ENCODE peak calls at places on chromosomes 16 and 17, in seven cellular contexts. Y, M, F, Z, T, X and A are unnamed samples.
A peak's percentile ranks its signal among the peaks of the same experiment; 100 is the strongest.

GRCh38 chr16:59148312-59148711 is 414.2 kb upstream of the GOT2 start:
- DNase-seq in Y (no peak), T (no peak), X (no peak), F (no peak), Z (no peak), M (no peak), A (no peak)

GRCh38 chr17:30187528-30187927 is 48.0 kb downstream of the SLC6A4 start:
- DNase-seq in T (no peak), X (no peak), F (no peak), Y (no peak), Z (no peak), M (no peak), A (no peak)

GRCh38 chr17:27244481-27245223 is 49.3 kb upstream of the WSB1 start:
- DNase-seq in Z (peak; percentile 85), Y (no peak), F (peak; percentile 82), T (peak; percentile 96), M (no peak), X (peak; percentile 69), A (peak; percentile 60)

GRCh38 chr17:56798916-56799315 is 34.8 kb downstream of the C17orf67 start:
- DNase-seq in Y (peak; percentile 61), T (no peak), M (peak; percentile 51), X (no peak), Z (no peak), F (no peak), A (no peak)

GRCh38 chr17:45218895-45219661 is 2.6 kb upstream of the FMNL1 start:
- DNase-seq in X (peak; percentile 60), Z (peak; percentile 88), T (peak; percentile 77), Y (peak; percentile 86), M (peak; percentile 93), F (peak; percentile 82), A (peak; percentile 64)

GRCh38 chr17:17781591-17782424 is 55.0 kb downstream of the SREBF1 start:
- DNase-seq in Z (peak; percentile 83), T (peak; percentile 52), M (peak; percentile 75), X (peak; percentile 76), Y (peak; percentile 95), F (peak; percentile 79), A (peak; percentile 50)

GRCh38 chr16:14487579-14487978 is 142.5 kb downstream of the PARN start:
- DNase-seq in F (no peak), Z (no peak), Y (no peak), T (no peak), M (peak; percentile 36), X (no peak), A (no peak)

GRCh38 chr17:61352771-61353170 is 46.9 kb upstream of the TBX2 start:
- DNase-seq in Y (no peak), T (no peak), X (no peak), F (no peak), M (no peak), Z (no peak), A (no peak)

GRCh38 chr17:12859520-12859919 is 70.2 kb downstream of the ARHGAP44 start:
- DNase-seq in M (no peak), Z (no peak), Y (no peak), T (peak; percentile 13), F (no peak), X (no peak), A (peak; percentile 39)

GRCh38 chr16:77289331-77289809 is 90.2 kb downstream of the SYCE1L start:
- DNase-seq in T (peak; percentile 73), M (no peak), Y (peak; percentile 47), F (no peak), Z (no peak), X (no peak), A (peak; percentile 8)

GRCh38 chr17:28365487-28365886 is 488 bp upstream of the SEBOX start:
- DNase-seq in Z (peak; percentile 41), M (no peak), T (no peak), X (no peak), F (no peak), Y (no peak), A (no peak)

GRCh38 chr17:5881849-5882248 is 188.3 kb upstream of the WSCD1 start:
- DNase-seq in X (no peak), Y (no peak), T (no peak), F (no peak), M (no peak), Z (no peak), A (no peak)

GRCh38 chr17:70629902-70630301 is 460.6 kb downstream of the KCNJ2 start:
- DNase-seq in Y (no peak), Z (no peak), X (no peak), T (peak; percentile 13), F (no peak), M (no peak), A (peak; percentile 5)

GRCh38 chr16:88382491-88383400 is at the start of gene ZNF469:
- DNase-seq in X (no peak), M (peak; percentile 42), F (peak; percentile 28), T (peak; percentile 57), Z (peak; percentile 64), Y (peak; percentile 69), A (peak; percentile 43)
- H3K4me3 ChIP-seq in X (peak within 1 kb of the TSS; percentile 34), M (peak within 1 kb of the TSS; percentile 34), F (peak within 1 kb of the TSS; percentile 50), T (peak within 1 kb of the TSS; percentile 69), Z (peak within 1 kb of the TSS; percentile 19), Y (peak within 1 kb of the TSS; percentile 21), A (peak within 1 kb of the TSS; percentile 46)

DNA sequence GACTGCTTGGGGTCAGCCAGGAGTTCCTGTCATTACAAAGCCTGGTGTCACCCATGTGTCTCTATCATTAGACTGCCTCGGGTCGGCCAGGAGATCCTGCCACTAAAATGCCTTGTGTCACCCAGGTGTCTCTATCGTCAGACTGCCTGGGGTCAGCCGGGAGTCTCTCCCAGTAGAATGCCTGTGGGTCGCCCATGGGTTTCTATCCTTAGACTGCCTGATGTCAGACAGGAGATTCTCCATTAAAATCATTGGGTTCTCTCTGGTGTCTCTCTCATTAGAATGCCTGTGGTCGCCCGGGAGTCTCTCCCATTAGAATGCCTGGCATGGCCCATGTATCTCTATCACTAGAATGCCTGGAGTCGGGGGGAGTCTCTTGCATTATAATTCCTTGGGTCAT is 2231.0 kb downstream of the TP53TG3F start:
- DNase-seq in Y (no peak), F (no peak), M (no peak), T (no peak), Z (no peak), X (no peak), A (no peak)
- H3K9me3 ChIP-seq in Y (no peaks in the 10 kb centered on the region), F (no peaks in the 10 kb centered on the region), M (no peaks in the 10 kb centered on the region), T (peaks cover 10% of the 10 kb centered on the region), Z (peaks cover 15% of the 10 kb centered on the region), X (no peaks in the 10 kb centered on the region), A (no peaks in the 10 kb centered on the region)

GRCh38 chr17:81118308-81119221 is 46.7 kb upstream of the PVALEF start:
- DNase-seq in Y (no peak), Z (no peak), X (no peak), M (no peak), T (no peak), F (no peak), A (no peak)
- H3K4me3 ChIP-seq in Y (no peak overlapping the region), Z (no peak overlapping the region), X (no peak overlapping the region), M (no peak overlapping the region), T (no peak overlapping the region), F (no peak overlapping the region), A (peak overlapping the region; percentile 36)

GRCh38 chr17:21297597-21297996 is 13.1 kb downstream of the MAP2K3 start:
- DNase-seq in M (no peak), T (no peak), X (no peak), Z (peak; percentile 67), Y (no peak), F (no peak), A (no peak)
- H3K9me3 ChIP-seq in M (peaks cover 5% of the 10 kb centered on the region), T (peaks cover 3% of the 10 kb centered on the region), X (no peaks in the 10 kb centered on the region), Z (no peaks in the 10 kb centered on the region), Y (no peaks in the 10 kb centered on the region), F (no peaks in the 10 kb centered on the region), A (no peaks in the 10 kb centered on the region)

GRCh38 chr16:53091508-53092211 is 36.9 kb downstream of the CHD9 start:
- DNase-seq in X (peak; percentile 51), Y (peak; percentile 23), Z (no peak), M (peak; percentile 11), F (peak; percentile 82), T (peak; percentile 92), A (peak; percentile 93)
- H3K4me3 ChIP-seq in X (peak overlapping the region; percentile 9), Y (no peak overlapping the region), Z (no peak overlapping the region), M (no peak overlapping the region), F (no peak overlapping the region), T (no peak overlapping the region), A (no peak overlapping the region)

GRCh38 chr17:83146347-83146746 is 66.9 kb downstream of the METRNL start:
- DNase-seq in X (no peak), F (no peak), T (no peak), Y (no peak), M (no peak), Z (no peak), A (no peak)

GRCh38 chr17:83143817-83144231 is 64.4 kb downstream of the METRNL start:
- DNase-seq in F (no peak), X (no peak), Y (no peak), M (no peak), Z (no peak), T (no peak), A (no peak)

GRCh38 chr17:83145831-83146230 is 66.4 kb downstream of the METRNL start:
- DNase-seq in Y (no peak), M (no peak), F (no peak), Z (no peak), T (no peak), X (no peak), A (no peak)

GRCh38 chr17:83144421-83145357 is 65.3 kb downstream of the METRNL start:
- DNase-seq in M (no peak), Y (no peak), Z (no peak), X (no peak), F (peak; percentile 78), T (peak; percentile 5), A (peak; percentile 68)

GRCh38 chr17:83145358-83145738 is 65.9 kb downstream of the METRNL start:
- DNase-seq in T (no peak), M (no peak), Y (no peak), F (no peak), Z (no peak), X (no peak), A (no peak)
- H3K9me3 ChIP-seq in T (peaks cover 14% of the 10 kb centered on the region), M (no peaks in the 10 kb centered on the region), Y (no peaks in the 10 kb centered on the region), F (no peaks in the 10 kb centered on the region), Z (no peaks in the 10 kb centered on the region), X (no peaks in the 10 kb centered on the region), A (peaks cover 18% of the 10 kb centered on the region)

GRCh38 chr16:88928405-88929375 is 48.3 kb downstream of the CBFA2T3 start:
- DNase-seq in X (no peak), F (no peak), M (no peak), Y (no peak), T (no peak), Z (no peak), A (no peak)

GRCh38 chr16:88926374-88926990 is 50.5 kb downstream of the CBFA2T3 start:
- DNase-seq in X (no peak), M (no peak), Z (no peak), T (no peak), F (no peak), Y (no peak), A (peak; percentile 16)

GRCh38 chr16:88925540-88925887 is 51.5 kb downstream of the CBFA2T3 start:
- DNase-seq in T (no peak), M (no peak), X (no peak), Y (no peak), Z (no peak), F (no peak), A (no peak)

GRCh38 chr16:88927661-88928060 is 49.3 kb downstream of the CBFA2T3 start:
- DNase-seq in M (no peak), F (no peak), T (no peak), X (no peak), Z (no peak), Y (no peak), A (no peak)

DNA sequence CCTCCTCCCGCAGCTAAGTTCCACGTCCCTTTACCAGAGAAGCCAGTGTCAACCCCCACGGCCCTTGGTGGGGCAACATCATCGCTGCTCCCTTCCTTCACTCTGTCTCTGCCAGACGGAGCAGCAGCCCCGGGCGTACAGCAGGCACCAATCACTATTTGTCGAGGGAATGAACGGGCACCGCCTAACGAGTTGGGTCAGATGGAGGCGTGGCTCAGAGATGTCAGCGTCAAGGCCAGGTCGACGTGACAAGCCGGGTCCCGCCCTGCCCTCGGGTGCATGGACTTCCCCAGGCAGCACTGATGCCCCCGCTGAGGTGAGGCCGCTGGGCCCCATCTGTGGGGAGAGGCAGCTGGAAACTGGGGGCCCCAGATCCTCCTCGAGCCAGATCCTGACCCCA is 50.0 kb downstream of the CBFA2T3 start:
- DNase-seq in X (no peak), Z (no peak), T (no peak), F (no peak), M (no peak), Y (no peak), A (no peak)
- H3K4me3 ChIP-seq in X (no peak overlapping the region), Z (no peak overlapping the region), T (no peak overlapping the region), F (no peak overlapping the region), M (no peak overlapping the region), Y (no peak overlapping the region), A (no peak overlapping the region)